ENCODE peak calls at places on chromosomes 13 and 19, in ten cellular contexts. V is central memory CD4-positive, alpha-beta T cell; R is PC-3; H is heart right ventricle; A is CD8-positive, alpha-beta T cell; U is AG10803; L is NB4; J is kidney tubule cell; Z is stimulated activated CD4-positive, alpha-beta T cell treated with anti-CD3 and anti-CD28 coated beads, Interleukin-2, amount 100 ng/mL, for 48 hours; I is stimulated activated CD8-positive, alpha-beta memory T cell treated with anti-CD3 and anti-CD28 coated beads, Interleukin-4, amount 100 ng/mL, for 4 hours. W is an unnamed sample.

GRCh38 chr19:15836345-15836594 is 20.8 kb upstream of the OR10H1 start:
- DNase-seq in J (no peak), I (no peak), L (no peak), U (peak), V (no peak), A (no peak), H (no peak), R (no peak), Z (peak), W (no peak)

GRCh38 chr13:26991508-26992181 is 180.0 kb downstream of the USP12 start:
- DNase-seq in Z (no peak), A (no peak), V (no peak), U (no peak), R (peak), J (no peak), I (no peak), L (no peak), H (no peak), W (no peak)

GRCh38 chr19:14127929-14128509 is 8.4 kb downstream of the ASF1B start:
- DNase-seq in U (peak), R (no peak), Z (no peak), A (no peak), L (no peak), I (no peak), V (no peak), J (no peak), H (no peak), W (no peak)

GRCh38 chr13:46716821-46717220 is 80.1 kb downstream of the ESD start:
- DNase-seq in I (no peak), J (no peak), L (no peak), V (no peak), U (peak), H (no peak), Z (no peak), R (no peak), A (no peak), W (no peak)

GRCh38 chr13:32471187-32471922 is 43.4 kb upstream of the N4BP2L1 start:
- DNase-seq in H (peak), Z (no peak), A (no peak), V (no peak), J (no peak), R (peak), I (no peak), U (peak), L (peak), W (no peak)

GRCh38 chr19:18586311-18586710 is 2.3 kb upstream of the REX1BD start:
- DNase-seq in U (no peak), H (no peak), R (no peak), V (no peak), L (peak), J (peak), A (no peak), I (no peak), Z (no peak), W (no peak)

GRCh38 chr13:23447927-23448326 is 14.4 kb upstream of the SACS start:
- DNase-seq in Z (no peak), I (no peak), J (no peak), U (peak), L (no peak), R (no peak), V (no peak), H (no peak), A (no peak), W (no peak)

GRCh38 chr19:6723108-6723618 is 2.7 kb upstream of the C3 start:
- DNase-seq in A (no peak), U (peak), J (peak), H (no peak), Z (no peak), L (peak), I (no peak), R (peak), V (no peak), W (no peak)

GRCh38 chr19:30556230-30556711 is 184.1 kb downstream of the ZNF536 start:
- DNase-seq in Z (no peak), R (no peak), V (no peak), H (no peak), I (no peak), A (no peak), J (no peak), U (no peak), L (no peak), W (no peak)

GRCh38 chr19:17300992-17301585 is 2.1 kb downstream of the ABHD8 start:
- DNase-seq in R (no peak), I (no peak), Z (no peak), H (no peak), A (no peak), U (no peak), V (no peak), J (no peak), L (no peak), W (no peak)

GRCh38 chr13:41544824-41545707 is 87.7 kb downstream of the RGCC start:
- DNase-seq in Z (no peak), L (no peak), R (peak), A (no peak), H (no peak), J (peak), I (no peak), V (no peak), U (peak), W (no peak)

GRCh38 chr19:29831041-29831548 is 19.3 kb downstream of the CCNE1 start:
- DNase-seq in H (no peak), U (no peak), I (peak), L (no peak), Z (peak), J (peak), A (peak), R (peak), V (peak), W (no peak)